ENCODE peak calls at places on chromosome 18, in eight cellular contexts. Y, X, F, V, I, L, J and P are unnamed samples.

GRCh38 chr18:80253871-80254492 is 6.7 kb upstream of the PARD6G start:
- DNase-seq in J (no peak), V (peak), L (peak), I (no peak), X (no peak), F (peak), Y (no peak), P (no peak)

GRCh38 chr18:22101731-22102130 is 67.7 kb upstream of the GATA6 start:
- DNase-seq in X (no peak), L (no peak), J (no peak), I (no peak), F (no peak), Y (no peak), V (no peak), P (no peak)

GRCh38 chr18:46668135-46668534 is 11.1 kb upstream of the LOXHD1 start:
- DNase-seq in Y (no peak), L (no peak), X (no peak), I (no peak), V (no peak), F (no peak), J (no peak), P (no peak)

GRCh38 chr18:76384861-76385680 is 110.0 kb downstream of the ZNF516 start:
- DNase-seq in V (no peak), I (no peak), Y (no peak), J (no peak), X (no peak), F (no peak), L (no peak), P (no peak)

GRCh38 chr18:56001576-56001975 is 413.6 kb upstream of the TCF4 start:
- DNase-seq in F (no peak), Y (no peak), J (no peak), X (no peak), V (no peak), I (no peak), L (no peak), P (no peak)

GRCh38 chr18:39842042-39842791 is 2112.8 kb upstream of the PIK3C3 start:
- DNase-seq in V (no peak), X (no peak), J (no peak), L (no peak), F (no peak), I (no peak), Y (no peak), P (no peak)

GRCh38 chr18:33873127-33873526 is 295.1 kb downstream of the ASXL3 start:
- DNase-seq in F (no peak), I (no peak), V (peak), Y (no peak), L (no peak), X (no peak), J (no peak), P (no peak)

GRCh38 chr18:78891185-78891762 is 88.3 kb upstream of the SALL3 start:
- DNase-seq in X (no peak), F (no peak), Y (no peak), L (no peak), V (no peak), J (no peak), I (no peak), P (no peak)

GRCh38 chr18:49784427-49785185 is 28.7 kb downstream of the ACAA2 start:
- DNase-seq in V (no peak), X (no peak), I (no peak), L (no peak), Y (no peak), F (no peak), J (no peak), P (no peak)

GRCh38 chr18:44625367-44625766 is 55.3 kb upstream of the SETBP1 start:
- DNase-seq in Y (no peak), J (no peak), X (no peak), V (no peak), F (no peak), L (no peak), I (no peak), P (no peak)

GRCh38 chr18:55349685-55350084 is 238.3 kb downstream of the TCF4 start:
- DNase-seq in L (no peak), F (no peak), J (no peak), Y (no peak), X (no peak), I (no peak), V (no peak), P (no peak)

GRCh38 chr18:48663931-48664847 is 125.4 kb downstream of the CTIF start:
- DNase-seq in V (peak), L (peak), X (peak), F (peak), I (no peak), Y (no peak), J (no peak), P (peak)

GRCh38 chr18:79317718-79318117 is 78.0 kb upstream of the NFATC1 start:
- DNase-seq in F (no peak), L (no peak), X (no peak), Y (no peak), V (no peak), I (no peak), J (no peak), P (no peak)

GRCh38 chr18:58049000-58049688 is 5.1 kb downstream of the NEDD4L start:
- DNase-seq in L (no peak), J (no peak), V (no peak), F (no peak), Y (no peak), I (no peak), X (no peak), P (no peak)

GRCh38 chr18:24488824-24489493 is 28.5 kb downstream of the HRH4 start:
- DNase-seq in F (peak), V (peak), J (no peak), I (no peak), Y (peak), X (no peak), L (no peak), P (peak)

GRCh38 chr18:79933765-79934164 is 17.7 kb downstream of the SLC66A2 start:
- DNase-seq in Y (no peak), I (no peak), J (no peak), F (no peak), L (no peak), X (no peak), V (no peak), P (peak)

GRCh38 chr18:22171263-22171838 is 2.0 kb downstream of the GATA6 start:
- DNase-seq in F (no peak), I (no peak), J (no peak), V (no peak), L (no peak), X (no peak), Y (no peak), P (no peak)